ENCODE peak calls at places on chromosomes 5 and 9, in four cellular contexts. W, E, T and F are unnamed samples.

GRCh38 chr9:109496126-109496707 is 1.9 kb downstream of the PTPN3 start:
- DNase-seq in T (no peak), W (no peak), E (no peak), F (no peak)

GRCh38 chr5:122649080-122649479 is 125.8 kb upstream of the SNX2 start:
- DNase-seq in E (no peak), T (no peak), W (no peak), F (no peak)

GRCh38 chr5:175343292-175343691 is 100.7 kb downstream of the DRD1 start:
- DNase-seq in W (no peak), T (no peak), E (no peak), F (no peak)

GRCh38 chr5:76016258-76016657 is 66.9 kb upstream of the SV2C start:
- DNase-seq in W (no peak), E (no peak), T (no peak), F (no peak)

GRCh38 chr9:82363236-82363635 is 374.7 kb downstream of the SPATA31D1 start:
- DNase-seq in T (no peak), W (no peak), E (no peak), F (no peak)

GRCh38 chr5:75037106-75037505 is 15.3 kb downstream of the GCNT4 start:
- DNase-seq in T (peak; percentile 93), W (no peak), E (peak; percentile 85), F (peak; percentile 31)

GRCh38 chr9:104200456-104200994 is 106.4 kb downstream of the SMC2 start:
- DNase-seq in W (no peak), T (no peak), E (no peak), F (no peak)

GRCh38 chr5:67960939-67961338 is 254.6 kb upstream of the PIK3R1 start:
- DNase-seq in E (no peak), W (no peak), T (no peak), F (no peak)

GRCh38 chr9:83906144-83906543 is 15.1 kb downstream of the KIF27 start:
- DNase-seq in W (no peak), T (no peak), E (no peak), F (no peak)

GRCh38 chr5:139711067-139711851 is 63.1 kb downstream of the CXXC5 start:
- DNase-seq in E (peak; percentile 46), W (peak; percentile 51), T (peak; percentile 28), F (peak; percentile 53)

GRCh38 chr9:89935791-89936190 is 331.0 kb downstream of the GADD45G start:
- DNase-seq in E (no peak), T (no peak), W (no peak), F (no peak)

GRCh38 chr5:175830586-175831300 is 40.6 kb upstream of the CPLX2 start:
- DNase-seq in T (no peak), W (no peak), E (no peak), F (no peak)

GRCh38 chr5:17365756-17366155 is 132.3 kb upstream of the TAF11L2 start:
- DNase-seq in W (no peak), T (peak; percentile 89), E (no peak), F (no peak)

GRCh38 chr9:11340656-11341055 is 727.9 kb upstream of the PTPRD start:
- DNase-seq in T (no peak), W (no peak), E (no peak), F (no peak)

GRCh38 chr9:36903541-36904435 is 130.3 kb downstream of the PAX5 start:
- DNase-seq in W (no peak), E (peak; percentile 76), T (peak; percentile 52), F (no peak)

GRCh38 chr5:159419567-159419966 is 89.3 kb upstream of the IL12B start:
- DNase-seq in E (no peak), W (no peak), T (no peak), F (no peak)

GRCh38 chr5:135462304-135462703 is 10.2 kb upstream of the TIFAB start:
- DNase-seq in E (peak; percentile 52), T (peak; percentile 42), W (no peak), F (peak; percentile 53)

GRCh38 chr5:178297751-178298150 is 65.1 kb upstream of the PHYKPL start:
- DNase-seq in W (no peak), T (no peak), E (no peak), F (no peak)

GRCh38 chr9:126569036-126569435 is 44.7 kb upstream of the LMX1B start:
- DNase-seq in T (no peak), W (no peak), E (no peak), F (no peak)

GRCh38 chr9:121372563-121373400 is 2.7 kb upstream of the STOM start:
- DNase-seq in E (no peak), T (peak; percentile 86), W (no peak), F (no peak)

GRCh38 chr5:96247097-96247675 is 185.9 kb downstream of the PCSK1 start:
- DNase-seq in E (no peak), W (no peak), T (peak; percentile 78), F (no peak)

GRCh38 chr5:177325868-177326381 is 14.2 kb upstream of the MXD3 start:
- DNase-seq in E (peak; percentile 30), W (no peak), T (no peak), F (no peak)

GRCh38 chr9:5949103-5949699 is 58.5 kb downstream of the MLANA start:
- DNase-seq in W (peak; percentile 1), T (peak; percentile 10), E (peak; percentile 11), F (peak; percentile 5)

GRCh38 chr9:18976368-18977238 is 56.4 kb downstream of the SAXO1 start:
- DNase-seq in W (no peak), E (no peak), T (peak; percentile 92), F (no peak)

GRCh38 chr5:1543398-1544293 is 19.9 kb upstream of the LPCAT1 start:
- DNase-seq in T (no peak), W (no peak), E (no peak), F (no peak)

GRCh38 chr9:127126981-127127380 is 4.5 kb upstream of the ANGPTL2 start:
- DNase-seq in T (peak; percentile 32), W (no peak), E (no peak), F (no peak)

GRCh38 chr9:4573176-4573575 is 82.9 kb downstream of the SLC1A1 start:
- DNase-seq in W (no peak), E (no peak), T (no peak), F (no peak)

DNA sequence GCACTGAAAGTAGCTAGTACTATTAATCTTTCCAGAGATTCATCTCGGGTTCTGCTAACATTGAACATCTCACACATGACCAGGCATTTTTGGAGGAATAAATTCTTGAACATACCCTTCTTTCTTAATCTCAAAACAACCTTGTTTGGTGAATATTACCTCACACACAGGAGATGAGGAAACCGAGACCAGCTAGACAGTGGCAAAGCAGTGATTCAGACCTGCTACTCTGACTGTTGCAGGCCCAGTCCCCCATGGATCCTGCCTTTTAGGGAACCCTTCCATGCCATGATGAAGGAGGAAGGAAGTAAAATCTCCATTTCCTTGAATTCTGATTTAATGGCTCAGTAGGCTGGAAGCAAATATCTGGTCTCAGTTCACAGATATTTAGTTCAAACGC is 2.6 kb downstream of the PCSK5 start:
- DNase-seq in T (no peak), E (no peak), W (no peak), F (no peak)
- H3K4me3 ChIP-seq in T (no peak overlapping the region), E (peak overlapping the region; percentile 76), W (no peak overlapping the region), F (peak overlapping the region; percentile 70)

GRCh38 chr5:143698534-143698933 is 113.4 kb upstream of the HMHB1 start:
- DNase-seq in E (peak; percentile 47), T (no peak), W (no peak), F (no peak)
- H3K4me1 ChIP-seq in E (no peaks in the 10 kb centered on the region), T (peaks cover 7% of the 10 kb centered on the region), W (no peaks in the 10 kb centered on the region), F (peaks cover 10% of the 10 kb centered on the region)

DNA sequence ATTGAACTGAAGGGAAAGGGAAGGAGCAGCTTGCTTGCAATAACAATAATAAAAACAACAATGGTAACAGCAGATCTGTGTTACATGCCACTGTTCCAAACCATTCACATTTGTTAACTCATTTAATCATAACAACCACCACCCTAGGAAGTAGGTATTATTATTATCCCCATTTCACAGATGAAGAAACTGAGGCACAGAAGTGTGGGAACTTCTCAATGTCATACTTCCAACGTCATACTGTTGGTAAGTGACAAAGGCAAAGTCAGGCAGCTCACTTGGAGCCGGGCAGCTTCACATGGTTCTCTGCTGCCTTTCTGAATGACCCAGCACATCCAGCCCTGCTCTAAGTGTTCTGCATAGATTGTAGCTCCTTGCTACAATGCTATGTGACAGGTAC is 72.6 kb downstream of the FOXD1 start:
- DNase-seq in W (no peak), E (no peak), T (no peak), F (no peak)
- H3K27ac ChIP-seq in W (no peak overlapping the region), E (no peak overlapping the region), T (no peak overlapping the region), F (no peak overlapping the region)

GRCh38 chr9:32161209-32161608 is 223.2 kb upstream of the ACO1 start:
- DNase-seq in T (no peak), W (no peak), E (no peak), F (no peak)
- H3K4me3 ChIP-seq in T (no peak overlapping the region), W (no peak overlapping the region), E (no peak overlapping the region), F (no peak overlapping the region)

GRCh38 chr9:23172979-23173637 is 652.9 kb downstream of the ELAVL2 start:
- DNase-seq in T (no peak), W (no peak), E (no peak), F (no peak)
- H3K4me1 ChIP-seq in T (no peaks in the 10 kb centered on the region), W (no peaks in the 10 kb centered on the region), E (no peaks in the 10 kb centered on the region), F (no peaks in the 10 kb centered on the region)

GRCh38 chr5:125258610-125259009 is 512.2 kb upstream of the ZNF608 start:
- DNase-seq in E (no peak), T (no peak), W (no peak), F (no peak)

GRCh38 chr5:125257997-125258396 is 511.6 kb upstream of the ZNF608 start:
- DNase-seq in T (no peak), W (no peak), E (no peak), F (no peak)

GRCh38 chr5:125257057-125257970 is 510.9 kb upstream of the ZNF608 start:
- DNase-seq in T (peak; percentile 7), W (no peak), E (no peak), F (no peak)

GRCh38 chr5:125254267-125254666 is 507.8 kb upstream of the ZNF608 start:
- DNase-seq in T (no peak), E (no peak), W (no peak), F (no peak)

DNA sequence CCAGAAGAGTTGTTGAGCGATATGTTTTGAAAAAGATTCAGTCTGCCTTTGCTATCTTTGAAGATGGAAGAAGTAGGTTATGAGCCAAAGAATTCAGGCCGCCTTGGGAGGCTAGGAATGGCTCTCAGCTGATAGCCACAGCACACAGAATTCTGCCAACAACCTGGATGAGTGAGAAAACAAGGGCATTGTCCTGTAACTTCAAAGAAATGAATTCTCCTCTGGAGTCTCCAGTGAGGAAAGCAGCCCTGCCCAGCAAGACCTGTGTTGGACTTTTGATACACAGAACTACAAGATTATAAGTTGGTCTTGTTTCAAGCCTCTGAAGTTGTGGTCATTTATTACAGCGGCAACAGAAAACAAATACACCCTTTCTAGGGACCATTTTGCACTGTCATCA is 509.9 kb upstream of the ZNF608 start:
- DNase-seq in T (no peak), W (no peak), E (no peak), F (no peak)
- H3K27ac ChIP-seq in T (no peak overlapping the region), W (no peak overlapping the region), E (no peak overlapping the region), F (no peak overlapping the region)